ENCODE peak calls at places on chromosome 20, in nine cellular contexts. M is mucosa of descending colon, V is GM10248, E is left lung, H is fibroblast of lung, O is left ventricle myocardium inferior, R is activated B cell treated with CpG ODN at 0.5 μM for 24 hours, F is ovary, U is psoas muscle. G is an unnamed sample.

GRCh38 chr20:796916-797315 is 28.6 kb upstream of the SLC52A3 start:
- DNase-seq in M (no peak), V (no peak), E (no peak), H (no peak), O (no peak), R (no peak), F (no peak), U (no peak), G (no peak)

GRCh38 chr20:47432251-47433210 is 69.2 kb upstream of the NCOA3 start:
- DNase-seq in M (no peak), V (no peak), E (no peak), H (peak), O (no peak), R (no peak), F (no peak), U (no peak), G (peak)

GRCh38 chr20:5000263-5001173 is 792 bp downstream of the SLC23A2 start:
- DNase-seq in M (peak), V (peak), E (peak), H (no peak), O (peak), R (peak), F (peak), U (peak), G (no peak)

GRCh38 chr20:25187638-25188037 is 7.9 kb upstream of the ENTPD6 start:
- DNase-seq in M (no peak), V (no peak), E (no peak), H (no peak), O (no peak), R (no peak), F (no peak), U (no peak), G (no peak)

GRCh38 chr20:59222982-59223610 is 59.5 kb downstream of the ZNF831 start:
- DNase-seq in M (no peak), V (no peak), E (no peak), H (no peak), O (no peak), R (no peak), F (no peak), U (no peak), G (no peak)

GRCh38 chr20:63622732-63623131 is 4.2 kb downstream of the GMEB2 start:
- DNase-seq in M (peak), V (no peak), E (peak), H (no peak), O (no peak), R (no peak), F (no peak), U (no peak), G (no peak)

GRCh38 chr20:40262219-40262618 is 426.8 kb downstream of the MAFB start:
- DNase-seq in M (no peak), V (no peak), E (no peak), H (no peak), O (no peak), R (no peak), F (no peak), U (no peak), G (no peak)

GRCh38 chr20:16761305-16761829 is 13.2 kb downstream of the OTOR start:
- DNase-seq in M (no peak), V (peak), E (no peak), H (peak), O (no peak), R (no peak), F (peak), U (no peak), G (peak)

GRCh38 chr20:6767166-6767535 is 335 bp upstream of the BMP2 start:
- DNase-seq in M (no peak), V (no peak), E (no peak), H (no peak), O (no peak), R (no peak), F (no peak), U (no peak), G (no peak)

GRCh38 chr20:6418732-6419131 is 295.9 kb upstream of the FERMT1 start:
- DNase-seq in M (no peak), V (no peak), E (no peak), H (peak), O (no peak), R (no peak), F (no peak), U (no peak), G (peak)

GRCh38 chr20:22394583-22394982 is 189.8 kb downstream of the FOXA2 start:
- DNase-seq in M (no peak), V (no peak), E (no peak), H (no peak), O (no peak), R (no peak), F (no peak), U (no peak), G (no peak)

GRCh38 chr20:59820204-59821041 is 113.0 kb downstream of the SYCP2 start:
- DNase-seq in M (no peak), V (no peak), E (no peak), H (no peak), O (peak), R (no peak), F (peak), U (no peak), G (peak)

GRCh38 chr20:1185316-1185741 is 548 bp upstream of the TMEM74B start:
- DNase-seq in M (no peak), V (peak), E (no peak), H (no peak), O (no peak), R (no peak), F (no peak), U (no peak), G (no peak)

GRCh38 chr20:4012631-4013030 is 2.7 kb downstream of the RNF24 start:
- DNase-seq in M (no peak), V (no peak), E (no peak), H (peak), O (no peak), R (no peak), F (no peak), U (no peak), G (peak)

GRCh38 chr20:38083338-38084048 is 49.9 kb downstream of the RPRD1B start:
- DNase-seq in M (no peak), V (no peak), E (no peak), H (no peak), O (no peak), R (no peak), F (no peak), U (no peak), G (no peak)

GRCh38 chr20:35929301-35929700 is 25.0 kb downstream of the SCAND1 start:
- DNase-seq in M (no peak), V (no peak), E (no peak), H (no peak), O (no peak), R (no peak), F (no peak), U (no peak), G (no peak)

GRCh38 chr20:38658879-38659612 is 57.4 kb downstream of the ARHGAP40 start:
- DNase-seq in M (no peak), V (peak), E (no peak), H (no peak), O (no peak), R (no peak), F (no peak), U (no peak), G (peak)

GRCh38 chr20:33812673-33813462 is 1.7 kb downstream of the CHMP4B start:
- DNase-seq in M (no peak), V (no peak), E (no peak), H (no peak), O (no peak), R (no peak), F (no peak), U (no peak), G (peak)

GRCh38 chr20:1185781-1186334 is 1.1 kb upstream of the TMEM74B start:
- DNase-seq in M (no peak), V (peak), E (no peak), H (peak), O (peak), R (no peak), F (no peak), U (peak), G (peak)

GRCh38 chr20:64148581-64148980 is 15.7 kb upstream of the MYT1 start:
- DNase-seq in M (no peak), V (no peak), E (no peak), H (no peak), O (no peak), R (no peak), F (no peak), U (no peak), G (no peak)

GRCh38 chr20:59082077-59082740 is 39.6 kb upstream of the PRELID3B start:
- DNase-seq in M (no peak), V (no peak), E (no peak), H (peak), O (no peak), R (no peak), F (no peak), U (no peak), G (peak)

GRCh38 chr20:571754-572331 is 28.3 kb upstream of the CSNK2A1 start:
- DNase-seq in M (peak), V (no peak), E (peak), H (peak), O (peak), R (no peak), F (peak), U (peak), G (no peak)

GRCh38 chr20:56689852-56690485 is 60.9 kb downstream of the TFAP2C start:
- DNase-seq in M (no peak), V (no peak), E (no peak), H (peak), O (no peak), R (no peak), F (no peak), U (no peak), G (no peak)

GRCh38 chr20:36548704-36549627 is 7.6 kb downstream of the MYL9 start:
- DNase-seq in M (no peak), V (peak), E (no peak), H (no peak), O (no peak), R (no peak), F (no peak), U (no peak), G (no peak)

GRCh38 chr20:56504373-56505005 is 20.1 kb upstream of the FAM209A start:
- DNase-seq in M (no peak), V (peak), E (no peak), H (no peak), O (no peak), R (no peak), F (no peak), U (no peak), G (no peak)

GRCh38 chr20:20233041-20233514 is 134.8 kb upstream of the INSM1 start:
- DNase-seq in M (no peak), V (no peak), E (no peak), H (no peak), O (no peak), R (no peak), F (no peak), U (no peak), G (no peak)

GRCh38 chr20:60137657-60138245 is 179.5 kb downstream of the CDH26 start:
- DNase-seq in M (no peak), V (peak), E (no peak), H (no peak), O (no peak), R (no peak), F (no peak), U (peak), G (peak)

GRCh38 chr20:64164123-64164836 is at the start of gene MYT1:
- DNase-seq in M (peak), V (no peak), E (no peak), H (no peak), O (no peak), R (no peak), F (no peak), U (no peak), G (no peak)

GRCh38 chr20:11153819-11154218 is 480.0 kb upstream of the JAG1 start:
- DNase-seq in M (no peak), V (no peak), E (no peak), H (peak), O (no peak), R (no peak), F (no peak), U (no peak), G (no peak)

GRCh38 chr20:2151805-2152727 is 50.4 kb downstream of the STK35 start:
- DNase-seq in M (no peak), V (no peak), E (no peak), H (peak), O (no peak), R (no peak), F (no peak), U (no peak), G (peak)

GRCh38 chr20:47993035-47993755 is 207.9 kb upstream of the SULF2 start:
- DNase-seq in M (no peak), V (no peak), E (no peak), H (no peak), O (no peak), R (no peak), F (no peak), U (no peak), G (peak)

GRCh38 chr20:34574426-34574825 is 15.9 kb downstream of the MAP1LC3A start:
- DNase-seq in M (no peak), V (no peak), E (no peak), H (no peak), O (no peak), R (no peak), F (no peak), U (no peak), G (no peak)

GRCh38 chr20:1427457-1428054 is 34.7 kb upstream of the FKBP1A start:
- DNase-seq in M (no peak), V (no peak), E (no peak), H (no peak), O (no peak), R (no peak), F (no peak), U (no peak), G (no peak)

GRCh38 chr20:33162753-33163152 is 5.2 kb upstream of the BPIFA2 start:
- DNase-seq in M (no peak), V (no peak), E (no peak), H (no peak), O (no peak), R (no peak), F (no peak), U (no peak), G (no peak)

GRCh38 chr20:20492521-20493334 is 124.8 kb downstream of the INSM1 start:
- DNase-seq in M (no peak), V (no peak), E (no peak), H (peak), O (no peak), R (no peak), F (no peak), U (no peak), G (no peak)

GRCh38 chr20:24132246-24132645 is 143.7 kb upstream of the GGTLC1 start:
- DNase-seq in M (no peak), V (no peak), E (no peak), H (no peak), O (no peak), R (no peak), F (no peak), U (no peak), G (peak)

GRCh38 chr20:11895832-11896484 is 21.7 kb upstream of the BTBD3 start:
- DNase-seq in M (no peak), V (no peak), E (no peak), H (peak), O (no peak), R (no peak), F (no peak), U (no peak), G (no peak)

GRCh38 chr20:4728121-4728520 is 6.4 kb downstream of the PRND start:
- DNase-seq in M (no peak), V (no peak), E (no peak), H (peak), O (no peak), R (no peak), F (no peak), U (no peak), G (peak)

GRCh38 chr20:64041040-64041780 is 5.2 kb downstream of the C20orf204 start:
- DNase-seq in M (no peak), V (no peak), E (no peak), H (no peak), O (no peak), R (no peak), F (no peak), U (no peak), G (no peak)

GRCh38 chr20:15673206-15673605 is 900.0 kb downstream of the KIF16B start:
- DNase-seq in M (no peak), V (no peak), E (no peak), H (peak), O (no peak), R (no peak), F (no peak), U (no peak), G (peak)

DNA sequence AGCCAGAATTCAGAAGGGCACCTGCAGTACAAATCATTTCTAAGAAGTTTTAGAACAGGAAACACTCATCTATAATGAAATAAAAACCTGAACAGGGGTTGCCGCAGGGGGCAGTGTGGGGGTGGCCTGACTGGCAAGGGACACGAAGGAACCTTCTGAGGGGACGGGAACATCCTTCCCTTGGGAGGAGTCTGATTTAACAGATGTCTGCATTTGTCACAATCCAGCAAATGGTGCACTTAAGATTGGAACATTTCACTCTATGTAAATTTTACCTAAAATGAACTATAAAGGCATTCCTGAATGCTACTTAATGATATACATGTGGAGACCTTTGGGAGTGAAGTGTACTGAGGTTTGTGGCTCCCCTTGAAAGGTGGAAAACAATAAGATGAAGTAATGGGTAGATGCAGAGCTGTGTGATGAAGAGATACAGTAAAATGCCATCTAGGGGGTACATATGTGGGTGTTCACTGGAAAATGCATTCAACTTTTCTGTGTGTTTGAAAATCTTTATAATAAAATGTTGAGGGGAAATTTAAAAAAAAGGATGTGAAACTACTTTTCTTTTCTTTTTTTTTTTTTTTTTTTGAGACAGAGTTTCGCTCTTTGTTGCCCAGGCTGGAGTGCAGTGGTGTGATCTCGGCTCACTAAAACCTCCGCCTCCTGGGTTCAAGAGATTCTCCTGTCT is 89.5 kb downstream of the SNX5 start:
- DNase-seq in M (no peak), V (no peak), E (no peak), H (no peak), O (no peak), R (no peak), F (no peak), U (no peak), G (no peak)
- TF ChIP-seq CTCF in M (no peak), V (no peak), E (no peak), H (no peak), O (no peak), R (no peak), F (no peak), U (no peak), G (no peak)

GRCh38 chr20:43752051-43752360 is 25.2 kb upstream of the GTSF1L start:
- DNase-seq in M (no peak), V (no peak), E (no peak), H (no peak), O (no peak), R (no peak), F (no peak), U (no peak), G (no peak)

GRCh38 chr20:43750774-43751166 is 24.0 kb upstream of the GTSF1L start:
- DNase-seq in M (no peak), V (no peak), E (no peak), H (no peak), O (no peak), R (no peak), F (no peak), U (no peak), G (peak)

GRCh38 chr20:43751167-43752050 is 24.6 kb upstream of the GTSF1L start:
- DNase-seq in M (no peak), V (peak), E (no peak), H (peak), O (no peak), R (peak), F (no peak), U (no peak), G (peak)

GRCh38 chr20:43755390-43755789 is 28.6 kb upstream of the GTSF1L start:
- DNase-seq in M (no peak), V (no peak), E (no peak), H (peak), O (no peak), R (no peak), F (no peak), U (no peak), G (no peak)

GRCh38 chr20:43752561-43753301 is 25.9 kb upstream of the GTSF1L start:
- DNase-seq in M (peak), V (peak), E (peak), H (peak), O (no peak), R (no peak), F (no peak), U (no peak), G (no peak)
- TF ChIP-seq CTCF in M (no peak), V (no peak), E (no peak), H (no peak), O (no peak), R (no peak), F (no peak), U (no peak), G (no peak)

DNA sequence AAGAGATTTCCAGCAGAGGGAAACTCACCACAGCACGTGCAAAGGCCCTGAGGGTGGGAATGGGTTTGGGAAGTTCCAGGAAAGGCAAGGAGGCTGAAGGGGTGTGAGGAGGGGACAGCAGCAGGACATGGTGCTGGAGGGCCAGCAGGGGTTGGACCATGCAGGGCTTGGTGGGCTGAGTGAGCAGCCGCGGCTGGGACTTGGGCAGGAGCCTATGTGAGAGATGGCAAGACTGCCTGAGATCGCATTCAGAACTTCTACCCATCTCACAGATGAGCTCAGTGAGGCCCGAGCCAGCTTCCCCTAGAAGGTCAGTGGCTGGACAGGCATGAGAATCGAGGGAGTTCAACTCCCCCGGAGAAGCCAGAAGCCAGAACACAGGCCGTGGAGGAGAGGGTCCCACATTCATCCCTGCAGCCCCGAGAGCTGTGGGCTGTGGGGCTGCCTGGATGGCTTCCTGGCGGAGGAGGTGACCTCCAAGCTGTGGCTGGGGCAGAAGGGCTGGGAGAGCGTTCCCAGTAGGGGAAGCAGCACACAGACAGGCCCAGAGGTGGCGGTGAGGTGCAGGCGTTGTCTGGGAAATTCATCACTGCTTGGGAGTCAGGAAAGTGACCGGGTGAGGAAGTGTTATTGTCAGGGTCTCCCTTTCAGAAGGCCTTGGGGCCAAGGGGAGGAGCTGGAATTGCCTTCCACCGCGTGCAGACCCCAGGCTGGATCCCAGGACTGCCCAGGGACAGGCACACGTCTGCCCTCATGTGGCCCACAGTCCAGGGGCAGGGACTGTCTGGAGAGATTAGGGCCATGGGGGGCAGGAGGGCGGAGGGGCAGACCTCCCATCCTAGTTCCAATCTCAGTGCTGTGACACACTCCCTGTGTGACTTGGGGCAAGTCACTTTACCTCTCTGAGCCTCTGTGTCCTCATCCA is 103.8 kb downstream of the CEBPB start:
- DNase-seq in M (no peak), V (no peak), E (peak), H (no peak), O (no peak), R (no peak), F (no peak), U (peak), G (no peak)
- TF ChIP-seq CTCF in M (no peak), V (no peak), E (no peak), H (no peak), O (no peak), R (no peak), F (no peak), U (no peak), G (no peak)

GRCh38 chr20:46011631-46012482 is 3.1 kb downstream of the MMP9 start:
- DNase-seq in M (peak), V (no peak), E (peak), H (peak), O (peak), R (no peak), F (peak), U (peak), G (peak)
- TF ChIP-seq CTCF in M (no peak), V (peak), E (no peak), H (no peak), O (no peak), R (no peak), F (no peak), U (no peak), G (peak)

GRCh38 chr20:9911519-9911918 is 72.6 kb upstream of the PAK5 start:
- DNase-seq in M (no peak), V (no peak), E (no peak), H (no peak), O (no peak), R (no peak), F (no peak), U (no peak), G (no peak)

GRCh38 chr20:9912858-9913434 is 74.1 kb upstream of the PAK5 start:
- DNase-seq in M (no peak), V (peak), E (no peak), H (peak), O (no peak), R (no peak), F (peak), U (peak), G (peak)

GRCh38 chr20:9912290-9912689 is 73.4 kb upstream of the PAK5 start:
- DNase-seq in M (no peak), V (no peak), E (no peak), H (no peak), O (no peak), R (no peak), F (no peak), U (no peak), G (no peak)

GRCh38 chr20:9909167-9909566 is 70.3 kb upstream of the PAK5 start:
- DNase-seq in M (no peak), V (no peak), E (no peak), H (no peak), O (no peak), R (no peak), F (no peak), U (no peak), G (no peak)
- TF ChIP-seq CTCF in M (no peak), V (no peak), E (no peak), H (no peak), O (no peak), R (no peak), F (no peak), U (no peak), G (no peak)

G was measured in bronchial epithelial cell.